ENCODE peak calls at places on chromosomes 2 and 18, in four cellular contexts. O is K562, L is GM12878, F is HL-60. H is an unnamed sample.

GRCh38 chr18:26089247-26090129 is 925 bp downstream of the SS18 start:
- DNase-seq in O (peak; percentile 29), L (no peak), F (peak; percentile 45), H (no peak)

GRCh38 chr2:134129900-134130537 is 123.9 kb upstream of the MGAT5 start:
- DNase-seq in O (no peak), L (no peak), F (no peak), H (no peak)

GRCh38 chr2:224142397-224143312 is 103.6 kb upstream of the SERPINE2 start:
- DNase-seq in O (no peak), L (no peak), F (no peak), H (no peak)

GRCh38 chr2:126778561-126779285 is 120.0 kb upstream of the TEX51 start:
- DNase-seq in O (no peak), L (no peak), F (no peak), H (no peak)

GRCh38 chr18:22683196-22683676 is 249.9 kb upstream of the RBBP8 start:
- DNase-seq in O (no peak), L (no peak), F (no peak), H (no peak)

GRCh38 chr2:43095533-43096295 is 130.7 kb downstream of the ZFP36L2 start:
- DNase-seq in O (no peak), L (no peak), F (no peak), H (no peak)

GRCh38 chr2:20525041-20526035 is 78.5 kb downstream of the RHOB start:
- DNase-seq in O (peak; percentile 28), L (peak; percentile 76), F (no peak), H (peak; percentile 48)

GRCh38 chr2:34570266-34570872 is 971.3 kb upstream of the FAM98A start:
- DNase-seq in O (no peak), L (no peak), F (no peak), H (no peak)

GRCh38 chr18:23958036-23958435 is 56.5 kb upstream of the TTC39C start:
- DNase-seq in O (no peak), L (no peak), F (no peak), H (no peak)

GRCh38 chr18:56988022-56988421 is 158.9 kb upstream of the BOD1L2 start:
- DNase-seq in O (no peak), L (no peak), F (no peak), H (no peak)

GRCh38 chr2:72669121-72669520 is 156.7 kb downstream of the EXOC6B start:
- DNase-seq in O (no peak), L (no peak), F (no peak), H (no peak)

GRCh38 chr2:155733091-155733870 is 599.2 kb downstream of the NR4A2 start:
- DNase-seq in O (no peak), L (no peak), F (no peak), H (no peak)

GRCh38 chr2:206396216-206396615 is 47.1 kb upstream of the ADAM23 start:
- DNase-seq in O (no peak), L (no peak), F (no peak), H (no peak)

GRCh38 chr2:98872526-98872925 is 63.5 kb downstream of the CRACDL start:
- DNase-seq in O (no peak), L (no peak), F (no peak), H (no peak)

GRCh38 chr2:148813603-148814065 is 61.4 kb upstream of the KIF5C start:
- DNase-seq in O (peak; percentile 49), L (peak; percentile 76), F (no peak), H (peak; percentile 75)

GRCh38 chr2:230541934-230542380 is 126.0 kb downstream of the SP100 start:
- DNase-seq in O (no peak), L (peak; percentile 54), F (no peak), H (no peak)

GRCh38 chr2:150889141-150889540 is 372.5 kb downstream of the RBM43 start:
- DNase-seq in O (no peak), L (no peak), F (no peak), H (no peak)

GRCh38 chr2:218546012-218546411 is 22.1 kb downstream of the USP37 start:
- DNase-seq in O (no peak), L (no peak), F (no peak), H (no peak)

GRCh38 chr2:85893428-85894258 is 4.9 kb upstream of the ST3GAL5 start:
- DNase-seq in O (no peak), L (no peak), F (no peak), H (no peak)

GRCh38 chr2:199757466-199757865 is 93.5 kb downstream of the FTCDNL1 start:
- DNase-seq in O (no peak), L (no peak), F (no peak), H (no peak)

GRCh38 chr2:6917761-6918421 is 679 bp downstream of the RNF144A start:
- DNase-seq in O (no peak), L (no peak), F (no peak), H (no peak)

GRCh38 chr2:42312106-42312505 is 48.9 kb downstream of the COX7A2L start:
- DNase-seq in O (no peak), L (no peak), F (no peak), H (no peak)

GRCh38 chr2:7430869-7431641 is 513.8 kb downstream of the RNF144A start:
- DNase-seq in O (no peak), L (no peak), F (peak; percentile 43), H (no peak)

GRCh38 chr18:60984496-60984895 is 348.7 kb upstream of the CDH20 start:
- DNase-seq in O (no peak), L (no peak), F (no peak), H (no peak)

GRCh38 chr2:30481323-30481800 is 34.3 kb downstream of the LCLAT1 start:
- DNase-seq in O (no peak), L (no peak), F (peak; percentile 92), H (no peak)

GRCh38 chr2:22481507-22482217 is 903.3 kb upstream of the KLHL29 start:
- DNase-seq in O (no peak), L (no peak), F (no peak), H (no peak)

DNA sequence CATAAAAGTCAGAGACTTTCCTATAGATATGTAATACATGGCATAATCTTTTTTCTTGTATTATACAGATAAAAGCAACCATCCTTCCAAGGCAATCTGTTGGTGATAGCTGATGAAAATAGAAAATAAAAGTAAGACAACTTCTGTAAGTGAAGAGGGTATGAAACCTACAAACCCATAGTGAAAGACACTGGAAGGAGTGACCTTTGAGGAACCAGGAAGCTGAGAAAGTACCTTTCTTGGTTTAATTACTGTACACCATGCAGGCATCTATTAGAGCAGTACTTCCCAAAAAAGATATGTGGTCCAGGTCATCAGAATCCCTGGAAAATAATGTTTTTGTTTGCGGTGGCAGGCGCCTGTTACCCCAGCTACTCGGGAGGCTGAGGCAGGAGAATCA is 906.6 kb upstream of the KLHL29 start:
- DNase-seq in O (no peak), L (no peak), F (no peak), H (no peak)
- TF ChIP-seq SPI1 in O (no peak), L (no peak), F (no peak), H (no peak)

GRCh38 chr2:203741566-203741965 is 35.1 kb downstream of the CD28 start:
- DNase-seq in O (no peak), L (no peak), F (no peak), H (no peak)
- TF ChIP-seq SPI1 in O (no peak), L (no peak), F (no peak), H (no peak)

GRCh38 chr2:237743561-237744269 is 54.9 kb upstream of the RBM44 start:
- DNase-seq in O (no peak), L (no peak), F (no peak), H (no peak)
- TF ChIP-seq SPI1 in O (no peak), L (no peak), F (no peak), H (no peak)

DNA sequence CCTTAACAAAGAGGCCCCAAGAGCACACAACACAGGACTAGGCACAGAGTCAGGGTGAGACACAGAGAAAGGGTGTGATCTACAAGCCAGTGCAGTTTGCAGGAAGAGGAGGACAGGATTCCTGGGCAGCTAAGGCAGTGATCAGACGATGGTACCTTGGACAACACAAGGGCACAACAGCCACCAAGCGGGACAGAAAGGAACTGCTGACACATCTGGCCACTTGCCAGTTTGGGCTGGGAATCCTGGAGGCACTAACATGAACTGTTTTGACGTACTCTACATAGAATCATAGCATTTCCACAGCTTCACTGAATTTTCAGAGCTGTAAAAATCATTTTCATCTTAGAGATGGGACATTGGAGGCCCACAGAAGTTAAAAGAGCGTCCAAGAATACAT is 221.5 kb upstream of the SLC35G4 start:
- DNase-seq in O (peak; percentile 42), L (no peak), F (peak; percentile 15), H (peak; percentile 24)
- TF ChIP-seq SPI1 in O (no peak), L (no peak), F (no peak), H (no peak)

GRCh38 chr2:228697456-228697855 is 516.0 kb upstream of the SPHKAP start:
- DNase-seq in O (no peak), L (no peak), F (no peak), H (no peak)

GRCh38 chr2:228699888-228700287 is 518.4 kb upstream of the SPHKAP start:
- DNase-seq in O (no peak), L (no peak), F (no peak), H (no peak)

GRCh38 chr2:228699400-228699799 is 517.9 kb upstream of the SPHKAP start:
- DNase-seq in O (no peak), L (no peak), F (no peak), H (no peak)

GRCh38 chr2:228700638-228701037 is 519.2 kb upstream of the SPHKAP start:
- DNase-seq in O (no peak), L (no peak), F (no peak), H (no peak)

DNA sequence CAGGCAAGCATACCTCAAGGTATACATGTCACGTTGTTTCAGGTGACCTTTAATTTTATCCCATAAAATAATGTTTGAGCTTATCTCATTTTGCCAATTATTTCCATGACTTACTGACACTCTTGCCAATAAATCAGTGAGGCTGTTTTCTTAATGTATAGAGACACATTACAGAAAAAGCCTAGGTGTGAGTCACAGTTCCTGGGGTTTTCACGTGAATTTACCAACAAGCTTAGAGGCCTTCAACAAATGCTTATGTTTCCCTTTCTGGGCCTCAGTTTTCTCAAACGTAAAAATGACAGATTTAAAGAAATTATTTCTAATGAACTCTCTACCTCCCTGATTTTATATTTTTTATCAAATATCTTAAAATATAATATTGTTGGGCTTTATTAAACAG is 517.5 kb upstream of the SPHKAP start:
- DNase-seq in O (no peak), L (no peak), F (no peak), H (no peak)
- TF ChIP-seq SPI1 in O (no peak), L (no peak), F (no peak), H (no peak)

DNA sequence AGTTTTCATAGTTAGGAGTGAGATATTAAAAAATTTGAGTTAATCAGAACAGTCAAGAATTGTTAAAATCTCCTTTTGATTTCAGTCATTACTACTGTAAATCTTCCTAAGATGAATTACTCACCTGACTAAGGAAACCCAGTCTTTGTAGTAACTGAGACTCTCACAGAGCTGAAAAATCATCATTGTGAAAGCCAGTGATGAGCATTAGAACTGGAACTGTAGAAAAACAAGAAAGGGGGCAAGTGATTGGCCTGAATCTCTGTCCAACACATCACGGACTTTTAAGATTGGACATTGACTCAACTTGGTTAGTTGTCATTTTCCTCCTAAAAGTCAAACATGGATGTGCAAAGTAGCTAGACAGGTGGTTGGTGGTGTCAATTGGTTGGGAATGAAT is 21.9 kb downstream of the SETBP1 start:
- DNase-seq in O (no peak), L (no peak), F (no peak), H (no peak)
- TF ChIP-seq SPI1 in O (no peak), L (no peak), F (no peak), H (no peak)

GRCh38 chr2:159617080-159617479 is 732 bp upstream of the BAZ2B start:
- DNase-seq in O (no peak), L (no peak), F (no peak), H (no peak)
- TF ChIP-seq SPI1 in O (no peak), L (no peak), F (no peak), H (no peak)